ENCODE peak calls at places on chromosomes 4 and X, in nine cellular contexts. G, B, P, N, M, L, W, T and D are unnamed samples.

GRCh38 chrX:112863850-112864249 is 23.2 kb upstream of the AMOT start:
- DNase-seq in M (no peak), G (no peak), W (no peak), L (no peak), P (no peak), N (no peak), T (no peak), B (no peak), D (no peak)

GRCh38 chr4:88937081-88937480 is 119.9 kb downstream of the FAM13A start:
- DNase-seq in G (no peak), L (no peak), P (no peak), N (no peak), T (peak), B (no peak), W (no peak), M (peak), D (no peak)

GRCh38 chr4:95728145-95728544 is 111.7 kb upstream of the PDHA2 start:
- DNase-seq in L (no peak), P (no peak), T (no peak), G (no peak), B (no peak), M (peak), W (no peak), N (no peak), D (no peak)

GRCh38 chr4:169231647-169232262 is 39.0 kb downstream of the SH3RF1 start:
- DNase-seq in M (peak), G (no peak), L (no peak), T (no peak), N (no peak), P (no peak), B (peak), W (no peak), D (no peak)

GRCh38 chr4:139665079-139665689 is 435 bp upstream of the MGST2 start:
- DNase-seq in P (no peak), W (no peak), M (no peak), T (no peak), L (no peak), B (no peak), N (no peak), G (no peak), D (no peak)

GRCh38 chr4:2623442-2623841 is 87.0 kb downstream of the FAM193A start:
- DNase-seq in P (no peak), B (no peak), G (no peak), N (no peak), T (no peak), W (peak), L (no peak), M (no peak), D (no peak)

GRCh38 chr4:2923678-2924173 is 39.5 kb downstream of the NOP14 start:
- DNase-seq in M (no peak), G (no peak), L (no peak), B (no peak), W (no peak), N (no peak), T (no peak), P (no peak), D (no peak)

GRCh38 chr4:1770791-1771231 is 22.3 kb upstream of the FGFR3 start:
- DNase-seq in M (no peak), T (no peak), G (no peak), L (no peak), W (no peak), P (no peak), B (no peak), N (no peak), D (no peak)

GRCh38 chr4:153788419-153789276 is at the start of gene SFRP2:
- DNase-seq in P (peak), L (no peak), T (peak), W (no peak), B (peak), N (no peak), M (no peak), G (peak), D (no peak)

GRCh38 chr4:139838811-139839210 is 173.2 kb downstream of the MGST2 start:
- DNase-seq in W (no peak), B (peak), M (no peak), N (no peak), T (no peak), P (no peak), L (no peak), G (no peak), D (no peak)